ENCODE peak calls at places on chromosomes 16 and 17, in five cellular contexts. B, S, O, U and W are unnamed samples.

GRCh38 chr16:86778978-86779377 is 200.6 kb downstream of the FOXL1 start:
- DNase-seq in B (no peak), S (no peak), O (no peak), U (no peak), W (no peak)

GRCh38 chr16:88464447-88465318 is 11.6 kb downstream of the ZFPM1 start:
- DNase-seq in B (no peak), S (no peak), O (no peak), U (no peak), W (peak)

GRCh38 chr16:23296994-23297393 is 5.1 kb upstream of the SCNN1B start:
- DNase-seq in B (no peak), S (peak), O (no peak), U (peak), W (no peak)

GRCh38 chr17:69142473-69142802 is 743 bp upstream of the ABCA6 start:
- DNase-seq in B (no peak), S (no peak), O (peak), U (no peak), W (no peak)

GRCh38 chr16:88353691-88354090 is 29.1 kb upstream of the ZNF469 start:
- DNase-seq in B (no peak), S (no peak), O (no peak), U (no peak), W (no peak)

GRCh38 chr17:40303706-40304450 is 5.1 kb upstream of the RARA start:
- DNase-seq in B (no peak), S (peak), O (peak), U (no peak), W (peak)

GRCh38 chr17:17742133-17742621 is 60.9 kb downstream of the RAI1 start:
- DNase-seq in B (no peak), S (no peak), O (peak), U (no peak), W (no peak)

GRCh38 chr17:31515226-31515759 is 123.8 kb downstream of the RAB11FIP4 start:
- DNase-seq in B (no peak), S (no peak), O (no peak), U (no peak), W (no peak)

GRCh38 chr16:22370038-22370541 is 4.3 kb downstream of the CDR2 start:
- DNase-seq in B (no peak), S (no peak), O (peak), U (no peak), W (no peak)

GRCh38 chr16:48054881-48055601 is 100.8 kb downstream of the ABCC12 start:
- DNase-seq in B (no peak), S (peak), O (peak), U (peak), W (peak)

GRCh38 chr16:64900517-64900916 is 221.3 kb downstream of the CDH11 start:
- DNase-seq in B (no peak), S (no peak), O (peak), U (no peak), W (no peak)

GRCh38 chr16:88623858-88624257 is 14.5 kb upstream of the IL17C start:
- DNase-seq in B (no peak), S (no peak), O (no peak), U (no peak), W (no peak)

GRCh38 chr16:30401768-30402425 is 5.5 kb upstream of the ZNF771 start:
- DNase-seq in B (no peak), S (no peak), O (no peak), U (no peak), W (no peak)

GRCh38 chr17:74453665-74454196 is 12.7 kb upstream of the CD300A start:
- DNase-seq in B (peak), S (no peak), O (no peak), U (no peak), W (no peak)